ENCODE peak calls at places on chromosomes 4 and X, in five cellular contexts. U is spleen, P is ovary, N is tibial nerve, A is Peyer's patch. M is an unnamed sample. For H3K4me1, the result is how much of the 10 kb centered on the place peaks cover.

GRCh38 chr4:113961322-113961698 is 18.1 kb downstream of the ARSJ start:
- DNase-seq in U (no peak), P (no peak), N (no peak), A (no peak), M (no peak)

GRCh38 chr4:40933272-40934053 is 183.7 kb downstream of the NSUN7 start:
- DNase-seq in U (no peak), P (peak), N (peak), A (no peak), M (no peak)

GRCh38 chr4:102760645-102761477 is at the start of gene MANBA:
- DNase-seq in U (peak), P (peak), N (peak), A (peak), M (peak)

GRCh38 chrX:71515039-71515398 is 17.9 kb upstream of the OGT start:
- DNase-seq in U (no peak), P (peak), N (no peak), A (no peak), M (no peak)

GRCh38 chr4:151990201-151990600 is 229.4 kb upstream of the GATB start:
- DNase-seq in U (no peak), P (no peak), N (no peak), A (no peak), M (no peak)

GRCh38 chr4:37988670-37989069 is 28.5 kb downstream of the PTTG2 start:
- DNase-seq in U (no peak), P (no peak), N (no peak), A (no peak), M (no peak)

GRCh38 chr4:122005064-122005755 is 53.4 kb upstream of the TRPC3 start:
- DNase-seq in U (no peak), P (no peak), N (no peak), A (no peak), M (no peak)

GRCh38 chrX:74536142-74537010 is 78.0 kb downstream of the RLIM start:
- DNase-seq in U (peak), P (peak), N (peak), A (peak), M (peak)

GRCh38 chr4:20554134-20554533 is 146.1 kb upstream of the PACRGL start:
- DNase-seq in U (no peak), P (no peak), N (no peak), A (no peak), M (no peak)

GRCh38 chr4:95092762-95093161 is 335.0 kb downstream of the BMPR1B start:
- DNase-seq in U (no peak), P (no peak), N (no peak), A (no peak), M (no peak)

GRCh38 chrX:110004210-110004609 is 1.3 kb downstream of the TMEM164 start:
- DNase-seq in U (peak), P (no peak), N (no peak), A (peak), M (peak)

GRCh38 chrX:110006826-110007375 is 4.0 kb downstream of the TMEM164 start:
- DNase-seq in U (no peak), P (no peak), N (no peak), A (no peak), M (no peak)

GRCh38 chrX:110004970-110005369 is 2.1 kb downstream of the TMEM164 start:
- DNase-seq in U (no peak), P (no peak), N (no peak), A (no peak), M (no peak)

GRCh38 chrX:110008001-110008635 is 5.2 kb downstream of the TMEM164 start:
- DNase-seq in U (no peak), P (no peak), N (no peak), A (no peak), M (no peak)

GRCh38 chrX:110006161-110006560 is 3.2 kb downstream of the TMEM164 start:
- DNase-seq in U (no peak), P (no peak), N (no peak), A (no peak), M (no peak)
- H3K4me1 ChIP-seq in U (under half), P (under half), N (under half), A (under half), M (under half)

GRCh38 chr4:119300072-119300387 is 21.9 kb downstream of the FABP2 start:
- DNase-seq in U (peak), P (peak), N (no peak), A (no peak), M (no peak)

GRCh38 chr4:119302073-119302832 is 19.7 kb downstream of the FABP2 start:
- DNase-seq in U (no peak), P (no peak), N (no peak), A (no peak), M (no peak)

GRCh38 chr4:119299221-119300071 is 22.5 kb downstream of the FABP2 start:
- DNase-seq in U (no peak), P (no peak), N (no peak), A (no peak), M (no peak)

GRCh38 chr4:119297795-119298194 is 24.1 kb downstream of the FABP2 start:
- DNase-seq in U (no peak), P (no peak), N (no peak), A (no peak), M (no peak)

GRCh38 chr4:119300388-119301131 is 21.4 kb downstream of the FABP2 start:
- DNase-seq in U (peak), P (peak), N (peak), A (peak), M (peak)
- TF ChIP-seq POLR2A in U (peak), P (peak), N (peak), A (peak), M (peak)

DNA sequence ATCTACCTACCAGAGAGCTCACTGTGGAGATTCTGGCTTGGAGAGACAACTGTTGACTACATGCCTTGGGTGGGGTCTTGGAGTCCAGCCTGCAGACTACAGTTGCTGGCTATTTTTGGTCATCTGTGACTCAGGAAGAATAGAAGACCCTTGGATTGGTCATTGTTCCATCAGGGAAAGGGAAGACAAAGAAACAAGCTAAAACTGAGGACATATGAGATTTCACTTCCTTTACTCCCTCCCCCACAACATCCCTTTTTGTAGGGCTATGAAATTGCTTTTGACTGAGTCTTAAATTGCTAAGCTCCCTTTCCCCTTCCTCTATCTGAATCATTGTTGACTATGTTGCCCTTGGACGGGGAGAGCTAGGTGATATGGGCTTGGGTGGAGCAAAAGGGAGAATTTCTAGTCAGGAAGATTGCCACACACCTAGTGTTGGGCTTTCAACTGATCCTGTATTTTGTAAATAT is 11.7 kb downstream of the MSN start:
- DNase-seq in U (no peak), P (no peak), N (no peak), A (no peak), M (no peak)
- H3K4me1 ChIP-seq in U (half or more), P (under half), N (under half), A (under half), M (half or more)

GRCh38 chrX:1914606-1915365 is 299.9 kb downstream of the ASMT start:
- DNase-seq in U (no peak), P (no peak), N (no peak), A (no peak), M (no peak)
- TF ChIP-seq POLR2A in U (no peak), P (no peak), N (no peak), A (no peak), M (no peak)

DNA sequence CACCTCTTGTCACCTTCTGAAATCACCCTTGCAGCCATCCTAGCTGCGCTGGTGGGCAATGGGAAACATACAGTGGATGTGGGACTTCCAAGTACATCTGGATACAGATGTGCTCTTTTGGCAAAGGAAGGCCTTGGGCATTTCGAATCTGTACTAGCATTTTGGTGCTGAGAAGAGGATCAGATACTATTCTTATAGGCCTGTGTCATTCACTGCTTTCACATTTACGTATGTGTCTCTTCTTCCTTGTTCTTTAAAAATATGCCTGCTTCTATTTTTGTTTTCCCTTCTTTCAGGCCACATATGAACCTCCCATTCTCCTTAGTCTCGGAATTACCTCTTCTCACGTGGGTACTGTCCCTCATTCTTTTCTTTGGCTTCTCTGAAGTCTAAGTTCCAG is 53.1 kb downstream of the EFNB1 start:
- DNase-seq in U (no peak), P (no peak), N (no peak), A (no peak), M (no peak)
- H3K4me1 ChIP-seq in U (under half), P (under half), N (under half), A (under half), M (under half)

GRCh38 chr4:27760176-27760575 is 899.5 kb downstream of the STIM2 start:
- DNase-seq in U (no peak), P (no peak), N (no peak), A (no peak), M (no peak)
- TF ChIP-seq POLR2A in U (no peak), P (no peak), N (no peak), A (no peak), M (no peak)

GRCh38 chr4:184885602-184886001 is 59.8 kb upstream of the ACSL1 start:
- DNase-seq in U (no peak), P (no peak), N (no peak), A (no peak), M (no peak)
- H3K4me1 ChIP-seq in U (under half), P (under half), N (under half), A (under half), M (under half)

GRCh38 chr4:98658287-98659105 is at the start of gene TSPAN5:
- DNase-seq in U (peak), P (peak), N (peak), A (peak), M (peak)
- TF ChIP-seq POLR2A in U (peak), P (no peak), N (peak), A (peak), M (peak)

M was measured in upper lobe of left lung.